ENCODE peak calls at places on chromosomes 11 and 22, in ten cellular contexts. M is prostate gland, B is right lobe of liver, K is HCT116, H is ovary, S is esophagus muscularis mucosa, E is uterus, V is A549, T is stomach, N is transverse colon. G is an unnamed sample.

GRCh38 chr22:50027639-50028537 is 15.3 kb upstream of the IL17REL start:
- DNase-seq in K (no peak), E (no peak), H (peak; percentile 14), S (no peak), T (peak; percentile 87), V (peak; percentile 61), M (no peak), N (peak; percentile 8), B (no peak), G (no peak)

GRCh38 chr11:64687204-64687603 is 35.8 kb downstream of the NRXN2 start:
- DNase-seq in B (no peak), N (no peak), H (peak; percentile 28), E (peak; percentile 32), T (no peak), S (no peak), M (no peak), K (no peak), V (no peak), G (no peak)

GRCh38 chr11:19241260-19242183 is 777 bp upstream of the E2F8 start:
- DNase-seq in K (no peak), H (no peak), N (peak; percentile 49), T (no peak), S (no peak), E (no peak), V (peak; percentile 16), B (peak; percentile 64), M (no peak), G (peak; percentile 67)

GRCh38 chr11:102229510-102230119 is 87.7 kb upstream of the BIRC3 start:
- DNase-seq in T (peak; percentile 52), E (no peak), H (no peak), N (no peak), V (no peak), B (no peak), K (no peak), S (no peak), M (no peak), G (no peak)

GRCh38 chr11:27468643-27469332 is 3.8 kb downstream of the LGR4 start:
- DNase-seq in B (no peak), T (no peak), V (peak; percentile 49), E (no peak), S (no peak), H (no peak), M (peak; percentile 33), K (no peak), N (no peak), G (no peak)

GRCh38 chr11:120304526-120304925 is 20.6 kb upstream of the TLCD5 start:
- DNase-seq in N (no peak), T (no peak), S (no peak), E (no peak), M (no peak), H (no peak), B (no peak), K (peak; percentile 34), V (peak; percentile 43), G (no peak)

GRCh38 chr22:50417544-50417943 is 57.3 kb downstream of the SBF1 start:
- DNase-seq in T (no peak), K (no peak), S (no peak), B (no peak), N (no peak), E (no peak), M (no peak), V (no peak), H (no peak), G (no peak)

GRCh38 chr22:26670459-26670858 is 13.1 kb downstream of the MIAT start:
- DNase-seq in K (no peak), B (no peak), H (no peak), N (no peak), V (no peak), E (no peak), S (no peak), T (no peak), M (no peak), G (no peak)

GRCh38 chr11:101860694-101861371 is 54.0 kb upstream of the CEP126 start:
- DNase-seq in H (peak; percentile 54), S (no peak), M (peak; percentile 27), T (peak; percentile 38), B (no peak), E (peak; percentile 22), K (peak; percentile 57), N (peak; percentile 29), V (peak; percentile 70), G (peak; percentile 17)

GRCh38 chr11:111535281-111535680 is 5.2 kb upstream of the LAYN start:
- DNase-seq in K (no peak), M (no peak), V (no peak), S (no peak), H (no peak), T (no peak), B (no peak), E (no peak), N (no peak), G (no peak)

GRCh38 chr11:88193278-88193677 is 18.0 kb upstream of the RAB38 start:
- DNase-seq in H (no peak), S (no peak), T (no peak), E (no peak), K (no peak), M (no peak), N (no peak), V (no peak), B (no peak), G (no peak)

GRCh38 chr22:49561976-49562375 is 265.7 kb downstream of the BRD1 start:
- DNase-seq in N (no peak), T (peak; percentile 16), H (no peak), M (no peak), K (no peak), S (no peak), B (no peak), E (no peak), V (no peak), G (no peak)

GRCh38 chr11:7197469-7197868 is 54.2 kb upstream of the SYT9 start:
- DNase-seq in H (no peak), T (no peak), E (no peak), K (no peak), V (no peak), B (no peak), S (no peak), N (no peak), M (no peak), G (no peak)

GRCh38 chr11:75815345-75815983 is 454 bp downstream of the UVRAG start:
- DNase-seq in H (peak; percentile 56), V (peak; percentile 27), N (peak; percentile 46), K (no peak), S (no peak), E (no peak), M (no peak), T (peak; percentile 47), B (no peak), G (peak; percentile 40)

GRCh38 chr11:67022961-67023956 is at the start of gene SYT12:
- DNase-seq in M (no peak), K (no peak), V (peak; percentile 35), B (no peak), H (no peak), E (no peak), S (no peak), T (no peak), N (no peak), G (no peak)

GRCh38 chr22:42933783-42934144 is 76.7 kb upstream of the ARFGAP3 start:
- DNase-seq in B (no peak), H (no peak), V (peak; percentile 73), M (peak; percentile 40), T (no peak), N (no peak), E (no peak), S (no peak), K (no peak), G (no peak)

GRCh38 chr11:819129-819931 is 616 bp downstream of the PNPLA2 start:
- DNase-seq in N (peak; percentile 96), E (peak; percentile 90), B (peak; percentile 97), K (no peak), T (peak; percentile 96), V (peak; percentile 88), M (peak; percentile 93), S (peak; percentile 96), H (peak; percentile 92), G (peak; percentile 95)

GRCh38 chr11:2930705-2931415 is 1.6 kb upstream of the PHLDA2 start:
- DNase-seq in N (peak; percentile 93), S (no peak), E (peak; percentile 44), V (peak; percentile 90), B (peak; percentile 91), H (no peak), K (peak; percentile 86), T (peak; percentile 91), M (peak; percentile 86), G (peak; percentile 93)

GRCh38 chr11:2929511-2929879 is 275 bp upstream of the PHLDA2 start:
- DNase-seq in T (peak; percentile 84), H (no peak), S (no peak), E (no peak), N (peak; percentile 88), V (peak; percentile 81), B (peak; percentile 60), K (peak; percentile 52), M (peak; percentile 68), G (peak; percentile 90)

GRCh38 chr11:2931416-2931746 is 2.2 kb upstream of the PHLDA2 start:
- DNase-seq in B (no peak), K (no peak), N (no peak), H (no peak), S (no peak), M (no peak), T (no peak), V (no peak), E (no peak), G (no peak)

GRCh38 chr11:2928605-2929510 is at the start of gene PHLDA2:
- DNase-seq in S (no peak), M (no peak), E (no peak), T (peak; percentile 71), N (peak; percentile 73), H (no peak), B (peak; percentile 76), K (peak; percentile 41), V (peak; percentile 74), G (peak; percentile 79)

GRCh38 chr11:2929880-2930704 is 872 bp upstream of the PHLDA2 start:
- DNase-seq in T (peak; percentile 52), V (peak; percentile 75), N (peak; percentile 79), S (no peak), B (peak; percentile 58), E (no peak), M (peak; percentile 69), K (peak; percentile 46), H (no peak), G (peak; percentile 87)
- TF ChIP-seq CTCF in T (no peak), V (no peak), N (no peak), S (peak; percentile 48), B (no peak), E (no peak), M (no peak), K (no peak), H (no peak), G (no peak)

GRCh38 chr11:117872420-117872961 is 4.0 kb downstream of the FXYD6 start:
- DNase-seq in N (no peak), M (no peak), S (peak; percentile 91), V (no peak), E (peak; percentile 82), B (no peak), T (no peak), K (no peak), H (peak; percentile 79), G (no peak)
- H3K4me1 ChIP-seq in N (peaks cover 57% of the 10 kb centered on the region), M (no peaks in the 10 kb centered on the region), S (peaks cover 88% of the 10 kb centered on the region), V (no peaks in the 10 kb centered on the region), E (peaks cover 27% of the 10 kb centered on the region), B (no peaks in the 10 kb centered on the region), T (peaks cover 35% of the 10 kb centered on the region), K (peaks cover 12% of the 10 kb centered on the region), H (peaks cover 38% of the 10 kb centered on the region), G (peaks cover 31% of the 10 kb centered on the region)

GRCh38 chr22:30405731-30406130 is 8.9 kb downstream of the SEC14L2 start:
- DNase-seq in T (no peak), B (no peak), H (no peak), S (no peak), V (no peak), M (no peak), N (no peak), K (no peak), E (no peak), G (no peak)
- TF ChIP-seq POLR2A in T (no peak), B (no peak), H (no peak), S (no peak), V (no peak), M (no peak), N (no peak), K (no peak), E (no peak), G (no peak)

GRCh38 chr11:134389464-134390180 is 22.4 kb downstream of the B3GAT1 start:
- DNase-seq in T (no peak), S (no peak), V (no peak), K (no peak), N (no peak), H (no peak), M (no peak), E (no peak), B (no peak), G (no peak)
- TF ChIP-seq CTCF in T (no peak), S (no peak), V (no peak), K (no peak), N (no peak), H (no peak), M (no peak), E (no peak), B (no peak), G (no peak)